ENCODE peak calls at places on chromosomes 4 and X, in four cellular contexts. B is H1, X is SK-N-SH, J is GM12878. Z is an unnamed sample.

GRCh38 chr4:143281507-143282169 is 55.0 kb upstream of the GAB1 start:
- DNase-seq in J (no peak), B (no peak), X (no peak), Z (no peak)

GRCh38 chrX:109472939-109473713 is 8.8 kb downstream of the GUCY2F start:
- DNase-seq in B (no peak), X (peak; percentile 1), J (no peak), Z (no peak)

GRCh38 chrX:41475611-41476241 is 28.6 kb downstream of the NYX start:
- DNase-seq in J (no peak), B (no peak), X (no peak), Z (no peak)

GRCh38 chrX:125977851-125978250 is 188.2 kb downstream of the DCAF12L2 start:
- DNase-seq in B (no peak), J (no peak), X (no peak), Z (no peak)

GRCh38 chrX:136271300-136271699 is 20.1 kb upstream of the MAP7D3 start:
- DNase-seq in J (no peak), B (no peak), X (no peak), Z (no peak)

GRCh38 chr4:162111078-162111477 is 52.7 kb downstream of the FSTL5 start:
- DNase-seq in B (no peak), J (no peak), X (no peak), Z (no peak)

GRCh38 chrX:120260369-120260768 is 9.8 kb downstream of the ZBTB33 start:
- DNase-seq in X (no peak), J (no peak), B (no peak), Z (no peak)

GRCh38 chr4:2007804-2008670 is 737 bp downstream of the NELFA start:
- DNase-seq in X (peak; percentile 78), J (no peak), B (no peak), Z (no peak)

GRCh38 chr4:184310881-184311709 is 93.4 kb upstream of the ENPP6 start:
- DNase-seq in B (no peak), X (no peak), J (no peak), Z (no peak)

GRCh38 chrX:118423558-118423957 is 72.1 kb upstream of the DOCK11 start:
- DNase-seq in J (peak; percentile 24), B (no peak), X (no peak), Z (no peak)

GRCh38 chr4:42636591-42636990 is 20.3 kb downstream of the ATP8A1 start:
- DNase-seq in J (no peak), B (no peak), X (no peak), Z (no peak)

GRCh38 chr4:171390626-171391025 is 422.6 kb upstream of the GALNTL6 start:
- DNase-seq in B (no peak), X (no peak), J (no peak), Z (no peak)

GRCh38 chrX:107894038-107894437 is 68.4 kb downstream of the MID2 start:
- DNase-seq in X (peak; percentile 41), B (no peak), J (peak; percentile 20), Z (peak; percentile 25)

GRCh38 chrX:103571726-103572125 is 13.6 kb upstream of the TCEAL4 start:
- DNase-seq in J (no peak), X (no peak), B (no peak), Z (no peak)

GRCh38 chr4:139552908-139553307 is 3.1 kb downstream of the SETD7 start:
- DNase-seq in J (no peak), X (no peak), B (no peak), Z (no peak)

GRCh38 chrX:105315301-105315700 is 94.8 kb upstream of the TEX13A start:
- DNase-seq in X (no peak), B (no peak), J (no peak), Z (no peak)

GRCh38 chr4:4392501-4393183 is 5.7 kb downstream of the NSG1 start:
- DNase-seq in X (no peak), B (no peak), J (no peak), Z (no peak)

GRCh38 chr4:53576676-53577372 is 14.5 kb downstream of the LNX1 start:
- DNase-seq in X (no peak), B (no peak), J (no peak), Z (no peak)

GRCh38 chr4:680931-681645 is 6.7 kb downstream of the MYL5 start:
- DNase-seq in J (no peak), X (peak; percentile 94), B (no peak), Z (no peak)

GRCh38 chr4:85409251-85409650 is 65.7 kb upstream of the ARHGAP24 start:
- DNase-seq in B (no peak), X (no peak), J (no peak), Z (no peak)

GRCh38 chrX:16484338-16484737 is 165.6 kb upstream of the S100G start:
- DNase-seq in J (no peak), X (no peak), B (no peak), Z (no peak)

GRCh38 chrX:143664302-143664701 is 28.4 kb upstream of the SLITRK4 start:
- DNase-seq in X (peak; percentile 11), J (no peak), B (no peak), Z (no peak)

GRCh38 chr4:87937523-87937922 is 38.0 kb upstream of the SPP1 start:
- DNase-seq in X (no peak), J (no peak), B (no peak), Z (no peak)

GRCh38 chrX:85244411-85245210 is 820 bp downstream of the ZNF711 start:
- DNase-seq in J (no peak), B (no peak), X (peak; percentile 60), Z (no peak)

GRCh38 chrX:129932792-129933321 is 26.9 kb downstream of the UTP14A start:
- DNase-seq in B (no peak), J (no peak), X (no peak), Z (no peak)

GRCh38 chrX:57289089-57289488 is 2.6 kb downstream of the FAAH2 start:
- DNase-seq in J (no peak), B (no peak), X (no peak), Z (no peak)

GRCh38 chrX:23788946-23789345 is 6.0 kb downstream of the SAT1 start:
- DNase-seq in B (no peak), X (no peak), J (no peak), Z (no peak)

GRCh38 chr4:149897784-149898183 is 82.1 kb upstream of the IQCM start:
- DNase-seq in B (no peak), J (no peak), X (no peak), Z (no peak)

GRCh38 chrX:18415386-18415785 is 10.0 kb upstream of the CDKL5 start:
- DNase-seq in J (no peak), B (no peak), X (no peak), Z (no peak)

GRCh38 chr4:36979494-36979893 is 265.0 kb upstream of the NWD2 start:
- DNase-seq in J (no peak), B (no peak), X (no peak), Z (no peak)

GRCh38 chr4:15362541-15362940 is 65.3 kb upstream of the C1QTNF7 start:
- DNase-seq in X (no peak), B (no peak), J (no peak), Z (no peak)

GRCh38 chrX:22095306-22095705 is 63.2 kb downstream of the PHEX start:
- DNase-seq in J (no peak), B (no peak), X (no peak), Z (no peak)

GRCh38 chrX:1535241-1536041 is 1.5 kb downstream of the P2RY8 start:
- DNase-seq in B (no peak), J (peak; percentile 62), X (no peak), Z (no peak)

GRCh38 chrX:39815621-39816020 is 282.1 kb downstream of the BCOR start:
- DNase-seq in B (no peak), X (no peak), J (no peak), Z (no peak)

GRCh38 chr4:66052426-66052825 is 382.1 kb upstream of the EPHA5 start:
- DNase-seq in J (no peak), X (no peak), B (no peak), Z (no peak)

GRCh38 chr4:8724436-8725070 is 132.0 kb downstream of the CPZ start:
- DNase-seq in B (no peak), X (no peak), J (no peak), Z (no peak)

GRCh38 chr4:72338060-72338459 is 231.0 kb downstream of the ADAMTS3 start:
- DNase-seq in B (no peak), J (no peak), X (no peak), Z (no peak)

DNA sequence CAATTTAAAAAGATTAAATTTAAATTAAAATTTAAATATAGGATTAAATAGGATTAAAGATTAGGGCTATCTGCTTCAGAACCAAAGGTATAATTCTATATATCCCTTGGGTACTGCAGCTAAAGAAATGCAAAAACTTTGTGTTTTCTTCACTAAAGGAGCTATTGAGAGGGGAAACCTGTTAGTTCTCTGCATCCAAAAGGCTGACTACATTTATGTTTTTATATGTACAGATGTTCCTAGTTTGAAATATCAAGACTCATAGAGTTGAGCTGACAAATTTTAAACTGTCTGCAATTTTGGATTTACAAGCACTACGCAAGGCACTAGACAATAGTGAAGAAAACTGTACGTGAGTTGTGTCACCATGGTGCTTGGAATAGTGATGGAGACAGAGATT is 95.2 kb downstream of the CEP44 start:
- DNase-seq in J (no peak), B (no peak), X (no peak), Z (no peak)
- TF ChIP-seq TAF1 in J (no peak), B (no peak), X (no peak), Z (no peak)

GRCh38 chrX:47579537-47579936 is 2.7 kb upstream of the TIMP1 start:
- DNase-seq in B (no peak), J (no peak), X (no peak), Z (no peak)
- TF ChIP-seq TAF1 in B (no peak), J (no peak), X (no peak), Z (no peak)

DNA sequence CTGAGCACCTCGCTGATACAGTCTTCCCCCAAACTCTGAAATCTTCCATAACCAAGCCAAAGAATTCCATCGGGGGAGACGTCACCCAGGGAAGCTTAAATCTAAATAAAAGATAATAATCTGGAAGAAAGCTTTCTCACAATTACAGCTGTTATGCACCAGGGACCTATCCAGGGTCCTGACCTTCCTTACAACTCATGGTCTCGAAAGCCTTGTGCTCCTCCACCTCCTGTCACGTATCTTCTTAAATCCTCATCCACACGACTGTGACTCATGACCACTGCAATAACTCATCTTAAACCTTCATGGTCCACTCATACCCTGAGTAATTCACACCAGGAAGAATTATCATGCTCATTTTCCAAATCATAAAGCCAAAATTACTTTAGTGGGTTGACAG is 166.8 kb upstream of the FRG1 start:
- DNase-seq in J (no peak), X (no peak), B (no peak), Z (no peak)
- TF ChIP-seq TAF1 in J (no peak), X (no peak), B (no peak), Z (no peak)

DNA sequence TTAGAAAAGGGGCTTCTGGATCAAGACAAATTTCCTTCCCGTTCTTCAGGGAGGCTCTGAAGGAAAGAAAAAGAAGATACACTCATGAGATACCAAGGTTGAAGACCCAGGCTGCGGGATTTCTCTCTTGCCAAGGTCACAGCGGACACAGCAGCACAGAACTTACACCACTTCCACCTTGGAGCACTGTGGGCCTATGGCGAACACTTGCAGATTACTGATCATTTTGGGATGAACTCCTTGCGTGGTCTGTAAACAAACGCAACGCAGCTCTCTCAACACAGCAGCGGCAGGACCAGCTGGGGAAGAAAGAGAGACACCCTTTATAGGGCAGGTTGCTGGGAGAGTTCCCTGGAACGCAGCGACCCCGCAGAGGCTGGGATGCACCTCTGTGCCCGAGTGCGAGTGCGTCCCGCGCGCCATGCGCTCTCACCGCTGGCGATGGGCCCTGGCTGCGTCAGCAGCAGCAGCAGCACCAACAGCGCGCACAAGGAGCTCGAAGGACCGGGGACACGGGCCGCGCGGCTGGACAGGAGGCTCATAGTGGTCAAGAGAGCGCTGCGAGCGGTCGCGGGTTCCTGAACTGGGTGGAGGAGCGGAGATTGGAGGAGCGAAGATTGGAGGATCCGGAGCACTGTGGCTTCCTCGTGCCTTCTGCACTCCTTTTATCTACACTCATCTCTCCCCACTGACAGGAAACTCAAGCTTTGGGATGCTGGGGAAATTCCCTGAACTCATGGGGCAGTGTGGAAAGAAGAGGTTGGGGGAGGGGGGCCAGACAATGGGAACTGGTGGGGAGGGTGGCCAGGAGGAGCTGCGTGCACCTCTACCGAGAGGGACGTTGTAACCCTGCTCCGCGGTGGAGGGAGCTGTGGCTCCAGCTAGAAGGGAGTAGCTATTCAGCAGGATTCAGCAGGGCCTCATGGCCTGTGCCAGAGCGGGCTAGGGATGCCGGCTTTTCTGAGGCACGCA is at the start of gene CXCL5:
- DNase-seq in B (peak; percentile 67), X (no peak), J (no peak), Z (no peak)
- TF ChIP-seq TAF1 in B (peak; percentile 67), X (no peak), J (no peak), Z (no peak)